ENCODE peak calls at places on chromosomes 5 and 9, in five cellular contexts. Z is astrocyte of the cerebellum, L is GM23248, X is psoas muscle, K is hepatocyte. A is an unnamed sample.

GRCh38 chr9:33787839-33788238 is 7.5 kb upstream of the PRSS3 start:
- DNase-seq in Z (no peak), L (no peak), X (peak), K (no peak), A (no peak)

GRCh38 chr5:95760291-95761191 is 29.4 kb downstream of the RHOBTB3 start:
- DNase-seq in Z (peak), L (peak), X (no peak), K (peak), A (peak)

GRCh38 chr9:131942076-131942720 is 137.5 kb downstream of the MED27 start:
- DNase-seq in Z (no peak), L (peak), X (no peak), K (no peak), A (no peak)

GRCh38 chr5:67515020-67515689 is 318.6 kb upstream of the CD180 start:
- DNase-seq in Z (no peak), L (no peak), X (no peak), K (no peak), A (no peak)

GRCh38 chr5:150138551-150139265 is 16.9 kb downstream of the PDGFRB start:
- DNase-seq in Z (peak), L (peak), X (no peak), K (peak), A (no peak)

GRCh38 chr5:57094753-57095683 is 78.8 kb upstream of the GPBP1 start:
- DNase-seq in Z (no peak), L (peak), X (no peak), K (peak), A (no peak)

GRCh38 chr5:71838286-71838685 is 119.2 kb downstream of the CARTPT start:
- DNase-seq in Z (no peak), L (no peak), X (no peak), K (no peak), A (no peak)

GRCh38 chr9:136695435-136695895 is 8.2 kb upstream of the AGPAT2 start:
- DNase-seq in Z (peak), L (no peak), X (no peak), K (no peak), A (no peak)

GRCh38 chr9:37873955-37874354 is 30.0 kb downstream of the SLC25A51 start:
- DNase-seq in Z (no peak), L (no peak), X (no peak), K (no peak), A (no peak)

GRCh38 chr9:93223241-93224180 is 39.6 kb downstream of the WNK2 start:
- DNase-seq in Z (peak), L (peak), X (peak), K (peak), A (peak)

GRCh38 chr5:142070000-142070399 is 38.6 kb upstream of the NDFIP1 start:
- DNase-seq in Z (no peak), L (no peak), X (no peak), K (no peak), A (no peak)

GRCh38 chr9:69342769-69343168 is 17.8 kb downstream of the ENTREP1 start:
- DNase-seq in Z (no peak), L (no peak), X (no peak), K (no peak), A (no peak)

GRCh38 chr5:40568548-40568947 is 111.2 kb upstream of the PTGER4 start:
- DNase-seq in Z (no peak), L (no peak), X (no peak), K (no peak), A (no peak)

GRCh38 chr9:124559871-124560270 is 52.7 kb upstream of the NR5A1 start:
- DNase-seq in Z (no peak), L (peak), X (no peak), K (peak), A (no peak)

GRCh38 chr5:103778915-103779314 is 216.3 kb upstream of the NUDT12 start:
- DNase-seq in Z (no peak), L (no peak), X (no peak), K (no peak), A (no peak)

GRCh38 chr5:113020461-113021273 is 44.1 kb downstream of the DCP2 start:
- DNase-seq in Z (peak), L (peak), X (no peak), K (no peak), A (no peak)

GRCh38 chr5:56148453-56148971 is 84.6 kb downstream of the ANKRD55 start:
- DNase-seq in Z (no peak), L (no peak), X (no peak), K (no peak), A (no peak)

GRCh38 chr5:7017004-7017770 is 304.0 kb downstream of the TENT4A start:
- DNase-seq in Z (no peak), L (no peak), X (no peak), K (no peak), A (no peak)

GRCh38 chr9:86531273-86531672 is 177.1 kb upstream of the TUT7 start:
- DNase-seq in Z (no peak), L (peak), X (no peak), K (no peak), A (peak)

GRCh38 chr5:32233220-32233695 is 59.1 kb upstream of the GOLPH3 start:
- DNase-seq in Z (no peak), L (no peak), X (no peak), K (no peak), A (no peak)

GRCh38 chr5:173920024-173920753 is 32.0 kb downstream of the CPEB4 start:
- DNase-seq in Z (no peak), L (peak), X (no peak), K (no peak), A (no peak)

GRCh38 chr5:159337291-159337974 is 7.1 kb upstream of the IL12B start:
- DNase-seq in Z (no peak), L (peak), X (no peak), K (no peak), A (peak)

GRCh38 chr9:100443781-100444768 is 17.1 kb downstream of the MSANTD3 start:
- DNase-seq in Z (no peak), L (peak), X (no peak), K (no peak), A (no peak)

GRCh38 chr5:111453747-111454146 is 58.6 kb downstream of the STARD4 start:
- DNase-seq in Z (peak), L (peak), X (no peak), K (no peak), A (peak)

GRCh38 chr5:166347051-166347450 is 1944.4 kb upstream of the WWC1 start:
- DNase-seq in Z (no peak), L (no peak), X (no peak), K (no peak), A (no peak)

GRCh38 chr9:87309236-87309635 is 188.4 kb upstream of the DAPK1 start:
- DNase-seq in Z (peak), L (no peak), X (no peak), K (no peak), A (no peak)

GRCh38 chr5:120454094-120454798 is 9.9 kb upstream of the PRR16 start:
- DNase-seq in Z (peak), L (peak), X (no peak), K (no peak), A (peak)

GRCh38 chr9:78292716-78293497 is 4.0 kb upstream of the PSAT1 start:
- DNase-seq in Z (no peak), L (no peak), X (no peak), K (no peak), A (no peak)

GRCh38 chr9:15935661-15936315 is 382.9 kb downstream of the CCDC171 start:
- DNase-seq in Z (no peak), L (peak), X (no peak), K (no peak), A (peak)

GRCh38 chr5:88892669-88893068 is 9.7 kb upstream of the MEF2C start:
- DNase-seq in Z (no peak), L (no peak), X (peak), K (no peak), A (no peak)

GRCh38 chr5:139658501-139658927 is 10.4 kb downstream of the CXXC5 start:
- DNase-seq in Z (no peak), L (peak), X (peak), K (no peak), A (no peak)

GRCh38 chr5:175778951-175779475 is 92.4 kb upstream of the CPLX2 start:
- DNase-seq in Z (no peak), L (peak), X (peak), K (peak), A (no peak)

GRCh38 chr5:10306806-10307205 is 896 bp downstream of the CMBL start:
- DNase-seq in Z (no peak), L (no peak), X (peak), K (no peak), A (no peak)

GRCh38 chr5:54360089-54360488 is 49.7 kb upstream of the ARL15 start:
- DNase-seq in Z (no peak), L (peak), X (no peak), K (peak), A (peak)

GRCh38 chr5:74766348-74766886 is 500 bp downstream of the GFM2 start:
- DNase-seq in Z (no peak), L (peak), X (no peak), K (peak), A (peak)

GRCh38 chr9:136138566-136138965 is 19.9 kb upstream of the TMEM250 start:
- DNase-seq in Z (no peak), L (peak), X (no peak), K (peak), A (no peak)

GRCh38 chr9:29775491-29775890 is 2202.2 kb upstream of the C9orf72 start:
- DNase-seq in Z (no peak), L (no peak), X (no peak), K (no peak), A (no peak)

GRCh38 chr9:29769019-29769418 is 2195.7 kb upstream of the C9orf72 start:
- DNase-seq in Z (no peak), L (no peak), X (no peak), K (no peak), A (no peak)

GRCh38 chr9:29778281-29778849 is 2205.1 kb upstream of the C9orf72 start:
- DNase-seq in Z (no peak), L (no peak), X (no peak), K (no peak), A (no peak)

GRCh38 chr9:29773676-29774075 is 2200.4 kb upstream of the C9orf72 start:
- DNase-seq in Z (no peak), L (no peak), X (no peak), K (no peak), A (no peak)
- H3K4me3 ChIP-seq in Z (no peak), L (no peak), X (no peak), K (no peak), A (no peak)

DNA sequence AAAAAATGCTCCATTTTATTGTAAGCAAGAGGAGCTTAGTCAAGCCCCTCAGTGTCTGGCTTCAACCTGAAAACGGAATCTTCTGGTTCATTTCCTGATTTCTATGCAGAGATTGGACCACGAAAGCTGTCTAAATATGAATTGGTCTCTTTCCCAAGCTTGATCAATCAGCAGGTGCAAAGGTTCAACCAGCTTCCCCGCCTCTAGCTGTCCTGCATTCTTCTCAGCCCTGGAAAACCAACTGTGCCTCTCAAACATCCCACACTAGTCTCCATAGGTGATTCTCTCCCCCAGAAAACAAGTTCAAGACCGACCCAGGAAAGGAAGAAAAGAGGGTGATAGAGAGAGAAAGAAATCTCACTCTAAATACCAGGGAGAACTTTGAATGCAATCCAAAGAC is 34.4 kb downstream of the FNBP1 start:
- DNase-seq in Z (no peak), L (no peak), X (no peak), K (no peak), A (no peak)
- H3K4me3 ChIP-seq in Z (no peak), L (no peak), X (no peak), K (no peak), A (no peak)

GRCh38 chr5:137393196-137393993 is 105.7 kb downstream of the SPOCK1 start:
- DNase-seq in Z (no peak), L (peak), X (no peak), K (no peak), A (no peak)
- H3K4me3 ChIP-seq in Z (no peak), L (no peak), X (no peak), K (no peak), A (no peak)

DNA sequence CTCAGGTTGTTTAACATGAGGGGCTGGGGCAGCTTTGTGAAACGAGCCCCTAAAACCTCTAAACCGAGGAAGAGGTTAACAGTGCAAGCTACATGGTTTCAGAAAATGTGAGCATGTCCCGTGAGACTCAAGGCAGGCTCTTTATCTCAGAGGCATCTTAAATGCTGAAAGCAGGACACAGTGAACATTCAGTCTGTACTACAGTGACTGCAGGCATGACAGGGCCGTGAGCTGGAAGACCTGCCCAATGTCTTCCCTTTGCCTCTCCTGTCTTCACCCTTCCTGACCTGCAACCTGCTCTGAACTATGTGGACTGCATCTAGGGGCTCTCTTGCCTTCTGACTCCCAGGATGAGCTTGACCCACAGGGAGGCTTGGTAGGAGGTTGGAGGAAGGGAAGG is 58.3 kb downstream of the PRLR start:
- DNase-seq in Z (no peak), L (no peak), X (no peak), K (no peak), A (no peak)
- H3K4me3 ChIP-seq in Z (no peak), L (no peak), X (no peak), K (no peak), A (no peak)

GRCh38 chr9:94950733-94951590 is 224.5 kb downstream of the AOPEP start:
- DNase-seq in Z (no peak), L (peak), X (no peak), K (no peak), A (no peak)

GRCh38 chr9:94949330-94949729 is 222.8 kb downstream of the AOPEP start:
- DNase-seq in Z (no peak), L (no peak), X (no peak), K (no peak), A (no peak)

GRCh38 chr9:94948567-94949235 is 222.2 kb downstream of the AOPEP start:
- DNase-seq in Z (no peak), L (peak), X (no peak), K (no peak), A (no peak)

GRCh38 chr9:94951591-94952115 is 225.2 kb downstream of the AOPEP start:
- DNase-seq in Z (no peak), L (no peak), X (no peak), K (no peak), A (no peak)

GRCh38 chr9:94950040-94950732 is 223.7 kb downstream of the AOPEP start:
- DNase-seq in Z (no peak), L (no peak), X (no peak), K (no peak), A (no peak)
- H3K4me3 ChIP-seq in Z (no peak), L (no peak), X (no peak), K (no peak), A (no peak)

DNA sequence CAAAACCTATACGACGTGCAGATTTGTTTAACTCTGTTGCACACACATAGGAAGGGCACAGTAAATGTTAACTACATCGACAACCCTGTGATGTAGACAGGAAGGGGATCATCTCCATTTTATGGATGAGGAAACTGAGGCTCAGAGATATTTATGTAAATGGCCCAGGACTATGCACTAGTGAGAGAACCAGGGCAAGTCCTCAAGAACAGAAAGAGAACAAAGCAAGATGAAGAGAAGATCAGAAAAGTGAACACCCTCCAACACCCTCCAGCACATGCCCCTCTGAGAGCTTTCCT is 36.3 kb downstream of the PCDHAC2 start:
- DNase-seq in Z (no peak), L (no peak), X (no peak), K (no peak), A (no peak)
- H3K4me3 ChIP-seq in Z (no peak), L (no peak), X (no peak), K (no peak), A (no peak)

DNA sequence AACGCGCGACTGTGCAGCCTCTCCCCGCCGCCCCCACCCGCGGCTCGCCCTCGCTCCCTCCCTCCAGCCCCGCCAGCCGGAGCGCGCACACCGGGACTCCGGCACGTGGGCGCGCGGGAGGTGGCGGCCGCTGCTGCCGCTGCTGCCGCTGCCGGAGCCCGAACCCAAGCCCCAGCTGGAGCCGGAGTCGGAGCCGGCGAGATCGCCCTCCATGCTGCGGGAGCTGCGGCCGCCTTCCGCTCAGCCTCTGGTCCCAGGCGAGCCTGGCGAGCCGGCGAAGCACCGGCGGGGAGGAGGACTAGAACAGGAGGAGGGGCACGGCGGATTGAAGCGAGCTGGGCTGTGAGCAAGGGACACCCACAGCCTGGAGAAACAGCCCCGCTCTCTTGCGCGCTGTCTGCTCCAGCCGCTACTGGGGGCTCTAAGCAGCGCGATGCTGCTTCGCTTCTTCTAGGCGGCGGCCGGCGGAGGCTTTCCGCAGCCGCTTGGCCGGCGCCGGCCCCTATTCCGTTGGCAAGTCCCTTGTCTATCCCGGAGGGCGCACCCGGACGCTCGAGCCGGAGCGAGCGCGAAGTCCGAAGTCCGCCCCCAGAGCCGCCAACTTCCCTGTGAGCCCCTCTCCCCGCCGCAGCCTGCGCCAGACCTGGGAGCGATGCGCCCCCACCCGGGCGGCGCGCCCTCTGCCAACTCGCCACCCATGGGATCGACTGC is 598.7 kb upstream of the SGCD start:
- DNase-seq in Z (peak), L (peak), X (peak), K (peak), A (peak)
- H3K4me3 ChIP-seq in Z (peak), L (peak), X (peak), K (peak), A (peak)

A was measured in AG09309.